ENCODE peak calls at places on chromosomes 1 and 21, in five cellular contexts. Z is GM10248, E is NCI-H82, X is fibroblast of pulmonary artery, Y is NCI-H446 treated with DMSO at 0.1 percent for 48 hours. W is an unnamed sample.

GRCh38 chr21:43690346-43690745 is 28.6 kb upstream of the PDXK start:
- DNase-seq in Y (no peak), X (no peak), Z (no peak), E (no peak), W (no peak)

GRCh38 chr1:214838351-214838750 is 235.4 kb downstream of the CENPF start:
- DNase-seq in X (peak; percentile 47), Z (no peak), Y (no peak), E (no peak), W (peak; percentile 48)

GRCh38 chr1:169759038-169759437 is 25.2 kb upstream of the SELE start:
- DNase-seq in E (no peak), X (no peak), Z (no peak), Y (no peak), W (no peak)

GRCh38 chr1:183159960-183160359 is 26.1 kb upstream of the LAMC2 start:
- DNase-seq in Y (no peak), Z (no peak), E (no peak), X (no peak), W (no peak)

GRCh38 chr1:162551969-162552683 is 9.4 kb upstream of the UAP1 start:
- DNase-seq in E (no peak), Z (no peak), X (peak; percentile 77), Y (no peak), W (peak; percentile 74)

GRCh38 chr1:192263436-192263835 is 53.4 kb upstream of the RGS21 start:
- DNase-seq in Y (no peak), Z (no peak), E (no peak), X (peak; percentile 95), W (peak; percentile 93)

GRCh38 chr1:44609412-44609767 is 64.9 kb downstream of the TMEM53 start:
- DNase-seq in E (peak; percentile 85), X (peak; percentile 46), Z (peak; percentile 67), Y (no peak), W (peak; percentile 60)

GRCh38 chr1:198776602-198777029 is 137.8 kb downstream of the PTPRC start:
- DNase-seq in X (peak; percentile 98), Y (no peak), E (no peak), Z (peak; percentile 3), W (peak; percentile 90)

GRCh38 chr1:94855307-94855700 is 35.1 kb downstream of the SLC44A3 start:
- DNase-seq in E (no peak), X (no peak), Y (no peak), Z (no peak), W (no peak)

GRCh38 chr1:231106347-231106746 is 55.5 kb upstream of the TRIM67 start:
- DNase-seq in Z (no peak), E (no peak), X (peak; percentile 74), Y (peak; percentile 69), W (peak; percentile 75)

GRCh38 chr1:93907718-93908117 is 1.5 kb downstream of the GCLM start:
- DNase-seq in E (peak; percentile 29), X (peak; percentile 63), Y (peak; percentile 23), Z (no peak), W (peak; percentile 67)

GRCh38 chr1:161020573-161021167 is at the start of gene F11R:
- DNase-seq in X (peak; percentile 63), Z (peak; percentile 62), E (peak; percentile 68), Y (no peak), W (peak; percentile 28)

GRCh38 chr1:93238425-93238824 is 57.9 kb downstream of the CCDC18 start:
- DNase-seq in X (no peak), Y (no peak), Z (no peak), E (no peak), W (no peak)

GRCh38 chr1:234628099-234628498 is 18.1 kb upstream of the IRF2BP2 start:
- DNase-seq in Y (peak; percentile 20), E (no peak), X (peak; percentile 72), Z (no peak), W (peak; percentile 93)

GRCh38 chr1:4486408-4487120 is 167.8 kb upstream of the AJAP1 start:
- DNase-seq in Y (no peak), E (no peak), X (no peak), Z (no peak), W (no peak)

GRCh38 chr1:223885614-223886013 is 39.9 kb upstream of the TP53BP2 start:
- DNase-seq in Z (no peak), E (no peak), Y (no peak), X (no peak), W (no peak)

GRCh38 chr1:25030674-25031589 is 100.9 kb upstream of the RUNX3 start:
- DNase-seq in Y (no peak), E (no peak), X (no peak), Z (peak; percentile 80), W (peak; percentile 35)

GRCh38 chr1:25623007-25623406 is 6.4 kb downstream of the MAN1C1 start:
- DNase-seq in Y (no peak), E (no peak), Z (no peak), X (no peak), W (no peak)

GRCh38 chr1:55848906-55849305 is 633.7 kb upstream of the USP24 start:
- DNase-seq in Y (no peak), E (peak; percentile 23), Z (no peak), X (peak; percentile 56), W (peak; percentile 57)

GRCh38 chr1:65525297-65526048 is 105.0 kb downstream of the LEPR start:
- DNase-seq in X (no peak), Z (peak; percentile 9), E (peak; percentile 28), Y (no peak), W (no peak)

GRCh38 chr21:15872236-15872635 is 142.5 kb downstream of the USP25 start:
- DNase-seq in Y (no peak), X (no peak), E (no peak), Z (no peak), W (no peak)

GRCh38 chr21:27026501-27026900 is 59.6 kb upstream of the ADAMTS5 start:
- DNase-seq in E (no peak), Z (no peak), Y (no peak), X (no peak), W (no peak)

GRCh38 chr1:163307479-163308171 is 14.1 kb upstream of the NUF2 start:
- DNase-seq in E (no peak), Z (no peak), Y (no peak), X (peak; percentile 68), W (peak; percentile 57)

GRCh38 chr21:45286671-45287437 is 841 bp downstream of the POFUT2 start:
- DNase-seq in Z (no peak), X (no peak), E (peak; percentile 29), Y (no peak), W (no peak)